ENCODE peak calls at places on chromosome 16, in nine cellular contexts. H, Q, X, C, J, N, W, B and E are unnamed samples.

GRCh38 chr16:11265124-11265523 is 4.0 kb downstream of the TNP2 start:
- DNase-seq in H (no peak), Q (no peak), X (no peak), C (no peak), J (no peak), N (no peak), W (no peak), B (no peak), E (no peak)

GRCh38 chr16:88456356-88457292 is 3.5 kb downstream of the ZFPM1 start:
- DNase-seq in H (no peak), Q (no peak), X (no peak), C (no peak), J (no peak), N (no peak), W (no peak), B (no peak), E (no peak)

GRCh38 chr16:89801800-89802199 is 14.6 kb downstream of the FANCA start:
- DNase-seq in H (no peak), Q (no peak), X (no peak), C (no peak), J (no peak), N (no peak), W (peak), B (no peak), E (no peak)

GRCh38 chr16:71945616-71946015 is 50.3 kb downstream of the IST1 start:
- DNase-seq in H (no peak), Q (no peak), X (no peak), C (no peak), J (no peak), N (no peak), W (no peak), B (no peak), E (no peak)

GRCh38 chr16:354971-355441 is 2.5 kb upstream of the AXIN1 start:
- DNase-seq in H (no peak), Q (peak), X (no peak), C (no peak), J (no peak), N (no peak), W (no peak), B (no peak), E (no peak)

GRCh38 chr16:63925221-63925620 is 1196.6 kb downstream of the CDH11 start:
- DNase-seq in H (peak), Q (no peak), X (no peak), C (no peak), J (no peak), N (no peak), W (no peak), B (no peak), E (no peak)

GRCh38 chr16:50210266-50211038 is 55.9 kb upstream of the ADCY7 start:
- DNase-seq in H (peak), Q (peak), X (peak), C (peak), J (peak), N (peak), W (peak), B (peak), E (peak)

GRCh38 chr16:68470461-68471150 is 22.3 kb upstream of the SMPD3 start:
- DNase-seq in H (peak), Q (peak), X (no peak), C (peak), J (peak), N (no peak), W (no peak), B (peak), E (no peak)

GRCh38 chr16:83138976-83139690 is 512.4 kb downstream of the CDH13 start:
- DNase-seq in H (no peak), Q (no peak), X (no peak), C (no peak), J (no peak), N (no peak), W (no peak), B (no peak), E (no peak)

GRCh38 chr16:3106205-3106928 is 6.0 kb upstream of the ZNF205 start:
- DNase-seq in H (peak), Q (peak), X (peak), C (peak), J (peak), N (peak), W (peak), B (peak), E (peak)
- TF ChIP-seq CTCF in H (no peak), Q (no peak), X (no peak), C (no peak), J (no peak), N (no peak), W (no peak), B (no peak), E (no peak)

GRCh38 chr16:17270683-17271109 is 200.1 kb downstream of the XYLT1 start:
- DNase-seq in H (peak), Q (no peak), X (no peak), C (no peak), J (no peak), N (no peak), W (no peak), B (no peak), E (no peak)

GRCh38 chr16:17271687-17272086 is 199.1 kb downstream of the XYLT1 start:
- DNase-seq in H (peak), Q (no peak), X (no peak), C (peak), J (no peak), N (peak), W (no peak), B (no peak), E (no peak)

GRCh38 chr16:17273142-17273561 is 197.6 kb downstream of the XYLT1 start:
- DNase-seq in H (no peak), Q (no peak), X (no peak), C (no peak), J (no peak), N (peak), W (peak), B (no peak), E (no peak)

GRCh38 chr16:17275076-17275732 is 195.6 kb downstream of the XYLT1 start:
- DNase-seq in H (no peak), Q (no peak), X (no peak), C (no peak), J (no peak), N (peak), W (no peak), B (no peak), E (no peak)

GRCh38 chr16:17272716-17273115 is 198.0 kb downstream of the XYLT1 start:
- DNase-seq in H (no peak), Q (no peak), X (no peak), C (no peak), J (no peak), N (no peak), W (no peak), B (no peak), E (no peak)
- H3K4me3 ChIP-seq in H (no peak), Q (no peak), X (no peak), C (no peak), J (no peak), N (no peak), W (no peak), B (no peak), E (no peak)

DNA sequence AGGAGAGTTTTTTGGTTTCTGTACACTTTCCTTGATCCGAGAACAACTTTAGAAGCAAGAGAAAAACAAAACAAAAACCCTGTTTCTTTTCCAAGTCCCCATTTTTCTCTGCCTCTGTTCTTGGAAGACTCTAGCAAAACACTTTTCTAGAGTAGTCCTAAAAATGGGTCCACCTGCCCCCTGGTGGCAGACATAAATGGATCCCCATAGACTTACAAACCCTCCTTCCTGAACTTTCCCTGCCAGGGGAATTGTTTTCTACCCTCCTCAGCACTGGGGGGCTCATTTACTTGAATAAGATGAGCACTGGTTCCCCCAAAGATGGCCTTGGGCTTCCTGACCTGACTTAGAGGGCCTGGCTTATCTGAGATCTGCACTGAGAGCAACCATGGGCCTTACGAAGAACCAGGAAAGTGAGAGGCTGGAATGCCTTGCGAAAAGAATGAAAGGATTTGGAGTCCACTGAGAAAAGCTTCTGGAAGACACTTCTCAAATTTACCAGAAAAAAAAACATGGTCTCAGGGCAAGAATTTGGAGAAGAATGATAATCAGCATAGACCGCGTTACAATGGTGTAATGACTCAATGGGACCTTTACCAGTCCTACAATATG is 48.0 kb upstream of the CDYL2 start:
- DNase-seq in H (peak), Q (no peak), X (peak), C (no peak), J (no peak), N (peak), W (peak), B (no peak), E (peak)
- TF ChIP-seq CTCF in H (peak), Q (peak), X (peak), C (no peak), J (no peak), N (peak), W (peak), B (peak), E (peak)

GRCh38 chr16:57592591-57593003 is 35.8 kb upstream of the ADGRG1 start:
- DNase-seq in H (no peak), Q (peak), X (no peak), C (no peak), J (no peak), N (no peak), W (no peak), B (no peak), E (no peak)

GRCh38 chr16:57591086-57591869 is 37.2 kb upstream of the ADGRG1 start:
- DNase-seq in H (peak), Q (peak), X (peak), C (peak), J (peak), N (peak), W (peak), B (peak), E (peak)

GRCh38 chr16:57590654-57591085 is 37.8 kb upstream of the ADGRG1 start:
- DNase-seq in H (no peak), Q (no peak), X (no peak), C (no peak), J (no peak), N (peak), W (peak), B (no peak), E (no peak)

GRCh38 chr16:57593021-57593420 is 35.4 kb upstream of the ADGRG1 start:
- DNase-seq in H (no peak), Q (no peak), X (no peak), C (no peak), J (no peak), N (no peak), W (no peak), B (no peak), E (no peak)

GRCh38 chr16:57591870-57592485 is 36.5 kb upstream of the ADGRG1 start:
- DNase-seq in H (no peak), Q (no peak), X (no peak), C (no peak), J (no peak), N (no peak), W (no peak), B (no peak), E (no peak)
- H3K4me3 ChIP-seq in H (no peak), Q (no peak), X (no peak), C (no peak), J (no peak), N (no peak), W (no peak), B (no peak), E (no peak)

DNA sequence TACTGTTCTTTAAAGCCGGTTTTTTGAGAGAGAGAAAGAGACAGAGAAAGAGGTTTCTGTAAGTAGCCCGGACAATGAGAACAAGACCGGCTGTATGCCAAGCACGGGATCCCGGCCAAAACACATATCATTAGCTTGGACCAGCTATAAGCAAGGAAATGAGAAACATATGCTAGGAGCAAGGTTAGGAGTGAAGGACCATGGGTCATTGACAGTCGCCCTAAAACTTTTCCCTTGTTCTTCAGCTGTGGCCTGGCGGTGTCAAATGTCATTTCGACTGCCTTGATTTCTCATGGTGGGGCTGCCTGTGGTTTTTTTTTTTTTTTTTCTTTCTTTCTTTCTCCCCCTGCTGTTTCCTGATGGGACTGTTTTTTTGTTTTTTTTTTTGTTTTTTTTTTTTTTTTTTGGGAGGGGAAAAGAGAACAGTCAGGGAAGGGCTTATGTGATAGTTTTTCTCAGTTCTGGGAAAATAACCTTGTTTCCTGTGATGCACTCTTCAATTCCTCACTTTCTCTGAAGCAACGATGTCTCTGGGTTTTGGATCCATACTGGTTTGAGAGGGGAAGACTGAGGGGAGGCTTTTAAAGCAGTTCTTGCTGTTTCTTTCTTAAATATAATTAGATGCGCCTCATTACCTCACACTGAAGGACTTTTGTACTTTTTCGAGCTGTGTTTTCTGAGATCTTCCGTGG is 124.8 kb upstream of the ZFHX3 start:
- DNase-seq in H (peak), Q (no peak), X (peak), C (no peak), J (peak), N (peak), W (peak), B (peak), E (no peak)
- TF ChIP-seq CTCF in H (peak), Q (peak), X (peak), C (no peak), J (no peak), N (peak), W (peak), B (peak), E (no peak)

DNA sequence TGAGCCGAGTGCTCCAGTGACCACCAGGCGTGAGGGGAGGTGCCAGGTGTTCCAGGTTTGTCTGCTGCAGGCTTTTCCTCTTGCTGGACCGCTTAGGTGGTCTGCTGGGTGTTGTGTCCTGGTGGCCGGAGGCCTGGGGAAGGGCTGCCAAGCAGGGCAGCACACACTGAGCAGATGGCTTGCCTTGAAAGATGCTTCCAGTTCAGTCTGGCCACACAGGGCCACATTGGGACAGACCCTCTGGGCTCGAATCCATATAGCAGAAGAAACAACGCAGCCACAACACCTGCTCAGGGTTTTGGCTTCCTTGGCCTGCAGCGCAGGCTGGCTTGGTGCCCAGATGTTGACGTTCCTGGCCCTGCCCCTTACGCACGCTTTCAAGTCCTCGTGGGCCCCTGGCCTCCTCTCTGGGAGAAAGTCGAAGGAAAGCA is 24.8 kb downstream of the GINS2 start:
- DNase-seq in H (peak), Q (peak), X (no peak), C (no peak), J (no peak), N (no peak), W (no peak), B (peak), E (no peak)
- H3K4me3 ChIP-seq in H (no peak), Q (no peak), X (no peak), C (no peak), J (no peak), N (no peak), W (no peak), B (no peak), E (no peak)